ENCODE peak calls at places on chromosomes 7 and 10, in nine cellular contexts. F, I, L, N, O, D, S, X and B are unnamed samples.

GRCh38 chr10:85545874-85546273 is 820.7 kb downstream of the GRID1 start:
- DNase-seq in F (no peak), I (no peak), L (no peak), N (no peak), O (peak; percentile 1), D (no peak), S (no peak), X (no peak), B (no peak)

GRCh38 chr7:131381069-131381838 is 53.6 kb downstream of the MKLN1 start:
- DNase-seq in F (no peak), I (peak; percentile 76), L (no peak), N (peak; percentile 56), O (no peak), D (no peak), S (no peak), X (no peak), B (peak; percentile 61)

GRCh38 chr10:110646417-110647135 is 2.4 kb downstream of the RBM20 start:
- DNase-seq in F (no peak), I (no peak), L (no peak), N (no peak), O (no peak), D (no peak), S (no peak), X (no peak), B (no peak)

GRCh38 chr7:135756191-135756590 is 7.6 kb upstream of the FAM180A start:
- DNase-seq in F (no peak), I (no peak), L (no peak), N (no peak), O (no peak), D (no peak), S (no peak), X (no peak), B (no peak)

GRCh38 chr7:44081266-44081748 is 1.0 kb downstream of the POLM start:
- DNase-seq in F (no peak), I (peak; percentile 36), L (no peak), N (no peak), O (peak; percentile 76), D (no peak), S (no peak), X (no peak), B (no peak)

GRCh38 chr7:23462846-23463245 is 7.4 kb downstream of the IGF2BP3 start:
- DNase-seq in F (no peak), I (peak; percentile 73), L (no peak), N (peak; percentile 72), O (no peak), D (no peak), S (no peak), X (no peak), B (peak; percentile 63)

GRCh38 chr10:100346351-100346764 is 675 bp upstream of the SCD start:
- DNase-seq in F (no peak), I (peak; percentile 79), L (peak; percentile 83), N (peak; percentile 67), O (peak; percentile 89), D (peak; percentile 86), S (peak; percentile 67), X (peak; percentile 48), B (peak; percentile 57)

GRCh38 chr10:58066126-58066525 is 201.6 kb downstream of the IPMK start:
- DNase-seq in F (no peak), I (no peak), L (no peak), N (no peak), O (no peak), D (no peak), S (no peak), X (no peak), B (no peak)

GRCh38 chr7:110856704-110857103 is 234.2 kb upstream of the LRRN3 start:
- DNase-seq in F (peak; percentile 19), I (peak; percentile 14), L (no peak), N (no peak), O (no peak), D (no peak), S (no peak), X (no peak), B (peak; percentile 15)

GRCh38 chr10:86725980-86726976 is 30.1 kb upstream of the BMPR1A start:
- DNase-seq in F (no peak), I (no peak), L (no peak), N (no peak), O (no peak), D (no peak), S (no peak), X (no peak), B (no peak)

GRCh38 chr7:29394321-29394720 is 169.3 kb upstream of the PRR15 start:
- DNase-seq in F (no peak), I (no peak), L (no peak), N (no peak), O (no peak), D (no peak), S (no peak), X (no peak), B (no peak)

GRCh38 chr7:134589491-134589941 is 40.6 kb downstream of the AKR1B15 start:
- DNase-seq in F (no peak), I (peak; percentile 65), L (no peak), N (peak; percentile 98), O (no peak), D (no peak), S (no peak), X (no peak), B (no peak)

GRCh38 chr7:7175075-7175695 is 7.2 kb upstream of the C1GALT1 start:
- DNase-seq in F (no peak), I (peak; percentile 29), L (no peak), N (peak; percentile 50), O (no peak), D (no peak), S (no peak), X (no peak), B (no peak)

GRCh38 chr10:122515588-122516231 is 44.8 kb upstream of the DMBT1 start:
- DNase-seq in F (peak; percentile 69), I (peak; percentile 49), L (no peak), N (peak; percentile 88), O (peak; percentile 37), D (no peak), S (no peak), X (no peak), B (no peak)

GRCh38 chr10:97065128-97065527 is 120.6 kb downstream of the SLIT1 start:
- DNase-seq in F (no peak), I (peak; percentile 14), L (no peak), N (no peak), O (no peak), D (no peak), S (no peak), X (no peak), B (no peak)

GRCh38 chr7:77753173-77753572 is 45.1 kb downstream of the TMEM60 start:
- DNase-seq in F (no peak), I (no peak), L (no peak), N (no peak), O (no peak), D (no peak), S (no peak), X (peak; percentile 54), B (no peak)

GRCh38 chr7:309586-310228 is 19.7 kb downstream of the FOXL3 start:
- DNase-seq in F (no peak), I (no peak), L (no peak), N (no peak), O (no peak), D (no peak), S (no peak), X (no peak), B (no peak)

GRCh38 chr7:28956608-28957063 is 1.5 kb downstream of the TRIL start:
- DNase-seq in F (peak; percentile 19), I (peak; percentile 60), L (peak; percentile 70), N (peak; percentile 48), O (no peak), D (peak; percentile 71), S (no peak), X (peak; percentile 70), B (no peak)

GRCh38 chr10:12350167-12350872 is 973 bp downstream of the CAMK1D start:
- DNase-seq in F (no peak), I (peak; percentile 54), L (peak; percentile 14), N (no peak), O (peak; percentile 88), D (peak; percentile 62), S (no peak), X (no peak), B (peak; percentile 34)

GRCh38 chr7:42071372-42072261 is 165.4 kb downstream of the GLI3 start:
- DNase-seq in F (no peak), I (peak; percentile 88), L (peak; percentile 48), N (no peak), O (no peak), D (no peak), S (no peak), X (no peak), B (no peak)

GRCh38 chr10:121077331-121077730 is 226.2 kb downstream of the WDR11 start:
- DNase-seq in F (no peak), I (peak; percentile 14), L (no peak), N (peak; percentile 90), O (no peak), D (no peak), S (no peak), X (no peak), B (no peak)

GRCh38 chr10:132836248-132836831 is 50.4 kb upstream of the NKX6-2 start:
- DNase-seq in F (no peak), I (no peak), L (no peak), N (peak; percentile 62), O (no peak), D (peak; percentile 62), S (peak; percentile 20), X (no peak), B (no peak)

GRCh38 chr10:132122939-132123445 is 57.2 kb downstream of the JAKMIP3 start:
- DNase-seq in F (no peak), I (no peak), L (no peak), N (no peak), O (no peak), D (no peak), S (no peak), X (no peak), B (no peak)

GRCh38 chr7:106802589-106802988 is 62.5 kb upstream of the PIK3CG start:
- DNase-seq in F (no peak), I (no peak), L (no peak), N (no peak), O (no peak), D (no peak), S (no peak), X (no peak), B (no peak)

GRCh38 chr7:52273685-52274610 is 761.5 kb upstream of the POM121L12 start:
- DNase-seq in F (no peak), I (no peak), L (no peak), N (no peak), O (no peak), D (peak; percentile 57), S (no peak), X (no peak), B (no peak)

GRCh38 chr7:158366916-158367633 is 220.5 kb downstream of the PTPRN2 start:
- DNase-seq in F (no peak), I (no peak), L (no peak), N (no peak), O (no peak), D (no peak), S (no peak), X (no peak), B (no peak)

GRCh38 chr7:152006336-152006735 is 19.1 kb upstream of the GALNT11 start:
- DNase-seq in F (no peak), I (no peak), L (no peak), N (peak; percentile 51), O (no peak), D (no peak), S (no peak), X (no peak), B (no peak)

GRCh38 chr7:130995252-130996081 is 261.5 kb upstream of the KLF14 start:
- DNase-seq in F (no peak), I (peak; percentile 64), L (no peak), N (peak; percentile 28), O (no peak), D (no peak), S (no peak), X (no peak), B (no peak)

GRCh38 chr10:22230331-22230833 is 12.6 kb upstream of the EBLN1 start:
- DNase-seq in F (no peak), I (peak; percentile 51), L (peak; percentile 10), N (peak; percentile 79), O (peak; percentile 60), D (no peak), S (no peak), X (peak; percentile 75), B (peak; percentile 51)

GRCh38 chr10:51257511-51258248 is 183.4 kb downstream of the PRKG1 start:
- DNase-seq in F (no peak), I (peak; percentile 82), L (no peak), N (no peak), O (no peak), D (no peak), S (no peak), X (no peak), B (no peak)

GRCh38 chr10:104924101-104924795 is 283.2 kb downstream of the SORCS3 start:
- DNase-seq in F (no peak), I (no peak), L (no peak), N (no peak), O (no peak), D (no peak), S (no peak), X (no peak), B (no peak)